ENCODE peak calls at places on chromosomes 6 and 20, in five cellular contexts. One of them, this sample, is unnamed.

GRCh38 chr6:112409311-112409710 is 62.2 kb downstream of the RFPL4B start:
- DNase-seq in WTC11: no peak
- DNase-seq in RWPE1: no peak
- DNase-seq in stimulated activated CD8-positive, alpha-beta memory T cell treated with anti-CD3 and anti-CD28 coated beads, Interleukin-15, amount 100 ng/mL, for 24 hours: no peak
- DNase-seq in GM12892: no peak
- DNase-seq in this sample: no peak

GRCh38 chr6:106979435-106979884 is 4.9 kb upstream of the CD24 start:
- DNase-seq in WTC11: peak
- DNase-seq in GM12892: peak
- DNase-seq in stimulated activated CD8-positive, alpha-beta memory T cell treated with anti-CD3 and anti-CD28 coated beads, Interleukin-15, amount 100 ng/mL, for 24 hours: peak
- DNase-seq in RWPE1: peak
- DNase-seq in this sample: peak

GRCh38 chr6:90502866-90503407 is 83.9 kb downstream of the MAP3K7 start:
- DNase-seq in GM12892: no peak
- DNase-seq in RWPE1: no peak
- DNase-seq in WTC11: no peak
- DNase-seq in stimulated activated CD8-positive, alpha-beta memory T cell treated with anti-CD3 and anti-CD28 coated beads, Interleukin-15, amount 100 ng/mL, for 24 hours: no peak
- DNase-seq in this sample: no peak

GRCh38 chr20:20255104-20255503 is 112.8 kb upstream of the INSM1 start:
- DNase-seq in RWPE1: no peak
- DNase-seq in GM12892: no peak
- DNase-seq in stimulated activated CD8-positive, alpha-beta memory T cell treated with anti-CD3 and anti-CD28 coated beads, Interleukin-15, amount 100 ng/mL, for 24 hours: no peak
- DNase-seq in WTC11: no peak
- DNase-seq in this sample: no peak

GRCh38 chr6:134240664-134241431 is 77.1 kb downstream of the SGK1 start:
- DNase-seq in RWPE1: peak
- DNase-seq in GM12892: no peak
- DNase-seq in stimulated activated CD8-positive, alpha-beta memory T cell treated with anti-CD3 and anti-CD28 coated beads, Interleukin-15, amount 100 ng/mL, for 24 hours: no peak
- DNase-seq in WTC11: no peak
- DNase-seq in this sample: peak

GRCh38 chr6:126753616-126754015 is 364.9 kb upstream of the RSPO3 start:
- DNase-seq in RWPE1: no peak
- DNase-seq in stimulated activated CD8-positive, alpha-beta memory T cell treated with anti-CD3 and anti-CD28 coated beads, Interleukin-15, amount 100 ng/mL, for 24 hours: no peak
- DNase-seq in WTC11: no peak
- DNase-seq in GM12892: no peak
- DNase-seq in this sample: no peak

GRCh38 chr6:44697333-44697732 is 309.8 kb downstream of the CDC5L start:
- DNase-seq in stimulated activated CD8-positive, alpha-beta memory T cell treated with anti-CD3 and anti-CD28 coated beads, Interleukin-15, amount 100 ng/mL, for 24 hours: no peak
- DNase-seq in WTC11: peak
- DNase-seq in RWPE1: no peak
- DNase-seq in GM12892: no peak
- DNase-seq in this sample: no peak

GRCh38 chr20:32972181-32973076 is 31.8 kb downstream of the SUN5 start:
- DNase-seq in WTC11: no peak
- DNase-seq in stimulated activated CD8-positive, alpha-beta memory T cell treated with anti-CD3 and anti-CD28 coated beads, Interleukin-15, amount 100 ng/mL, for 24 hours: no peak
- DNase-seq in RWPE1: no peak
- DNase-seq in GM12892: peak
- DNase-seq in this sample: no peak

GRCh38 chr6:111159628-111160027 is 72.3 kb downstream of the SLC16A10 start:
- DNase-seq in GM12892: no peak
- DNase-seq in stimulated activated CD8-positive, alpha-beta memory T cell treated with anti-CD3 and anti-CD28 coated beads, Interleukin-15, amount 100 ng/mL, for 24 hours: no peak
- DNase-seq in WTC11: no peak
- DNase-seq in RWPE1: no peak
- DNase-seq in this sample: no peak

GRCh38 chr6:152267967-152268845 is 369.0 kb downstream of the SYNE1 start:
- DNase-seq in WTC11: no peak
- DNase-seq in GM12892: no peak
- DNase-seq in RWPE1: peak
- DNase-seq in stimulated activated CD8-positive, alpha-beta memory T cell treated with anti-CD3 and anti-CD28 coated beads, Interleukin-15, amount 100 ng/mL, for 24 hours: no peak
- DNase-seq in this sample: no peak

GRCh38 chr6:120378582-120379220 is 955.6 kb downstream of the TBC1D32 start:
- DNase-seq in RWPE1: peak
- DNase-seq in WTC11: no peak
- DNase-seq in stimulated activated CD8-positive, alpha-beta memory T cell treated with anti-CD3 and anti-CD28 coated beads, Interleukin-15, amount 100 ng/mL, for 24 hours: no peak
- DNase-seq in GM12892: no peak
- DNase-seq in this sample: no peak

GRCh38 chr20:31869942-31870702 is at the start of the genes DUSP15 and TTLL9:
- DNase-seq in stimulated activated CD8-positive, alpha-beta memory T cell treated with anti-CD3 and anti-CD28 coated beads, Interleukin-15, amount 100 ng/mL, for 24 hours: no peak
- DNase-seq in GM12892: no peak
- DNase-seq in RWPE1: no peak
- DNase-seq in WTC11: peak
- DNase-seq in this sample: no peak

GRCh38 chr20:6599876-6600275 is 167.6 kb upstream of the BMP2 start:
- DNase-seq in WTC11: no peak
- DNase-seq in RWPE1: no peak
- DNase-seq in GM12892: no peak
- DNase-seq in stimulated activated CD8-positive, alpha-beta memory T cell treated with anti-CD3 and anti-CD28 coated beads, Interleukin-15, amount 100 ng/mL, for 24 hours: no peak
- DNase-seq in this sample: no peak

GRCh38 chr6:155183095-155183494 is 80.7 kb upstream of the CLDN20 start:
- DNase-seq in stimulated activated CD8-positive, alpha-beta memory T cell treated with anti-CD3 and anti-CD28 coated beads, Interleukin-15, amount 100 ng/mL, for 24 hours: no peak
- DNase-seq in RWPE1: no peak
- DNase-seq in GM12892: no peak
- DNase-seq in WTC11: no peak
- DNase-seq in this sample: no peak

GRCh38 chr6:34157236-34157830 is 11.4 kb upstream of the GRM4 start:
- DNase-seq in GM12892: no peak
- DNase-seq in stimulated activated CD8-positive, alpha-beta memory T cell treated with anti-CD3 and anti-CD28 coated beads, Interleukin-15, amount 100 ng/mL, for 24 hours: no peak
- DNase-seq in WTC11: peak
- DNase-seq in RWPE1: no peak
- DNase-seq in this sample: no peak